ENCODE peak calls at places on chromosomes 2 and 18, in six cellular contexts. One of them, this sample, is unnamed.

GRCh38 chr2:28449489-28450395 is 46.1 kb upstream of the PLB1 start:
- DNase-seq in IMR-90: peak; percentile 46
- DNase-seq in H1: no peak
- DNase-seq in H9: no peak
- DNase-seq in trophoblast cell: no peak
- DNase-seq in mesenchymal stem cell: peak; percentile 49
- DNase-seq in this sample: no peak

GRCh38 chr2:161766334-161766733 is 142.1 kb downstream of the SLC4A10 start:
- DNase-seq in H1: no peak
- DNase-seq in trophoblast cell: no peak
- DNase-seq in mesenchymal stem cell: no peak
- DNase-seq in H9: no peak
- DNase-seq in IMR-90: no peak
- DNase-seq in this sample: no peak

GRCh38 chr2:239175181-239175580 is 225.6 kb downstream of the HDAC4 start:
- DNase-seq in H9: no peak
- DNase-seq in H1: no peak
- DNase-seq in IMR-90: no peak
- DNase-seq in trophoblast cell: no peak
- DNase-seq in mesenchymal stem cell: no peak
- DNase-seq in this sample: no peak

GRCh38 chr18:13039806-13040205 is 48.6 kb downstream of the CEP192 start:
- DNase-seq in H9: no peak
- DNase-seq in H1: no peak
- DNase-seq in mesenchymal stem cell: no peak
- DNase-seq in IMR-90: no peak
- DNase-seq in trophoblast cell: no peak
- DNase-seq in this sample: no peak

GRCh38 chr2:45786831-45787357 is 135.4 kb downstream of the PRKCE start:
- DNase-seq in H1: no peak
- DNase-seq in H9: no peak
- DNase-seq in IMR-90: peak; percentile 10
- DNase-seq in trophoblast cell: no peak
- DNase-seq in mesenchymal stem cell: peak; percentile 46
- DNase-seq in this sample: no peak

GRCh38 chr18:6044773-6045172 is 149.5 kb upstream of the TMEM200C start:
- DNase-seq in H1: no peak
- DNase-seq in mesenchymal stem cell: no peak
- DNase-seq in H9: no peak
- DNase-seq in IMR-90: peak; percentile 36
- DNase-seq in trophoblast cell: no peak
- DNase-seq in this sample: no peak

GRCh38 chr18:577606-578005 is 2.6 kb upstream of the CETN1 start:
- DNase-seq in mesenchymal stem cell: peak; percentile 6
- DNase-seq in trophoblast cell: no peak
- DNase-seq in IMR-90: no peak
- DNase-seq in H1: no peak
- DNase-seq in H9: no peak
- DNase-seq in this sample: no peak

GRCh38 chr2:229164545-229165249 is 106.4 kb downstream of the PID1 start:
- DNase-seq in IMR-90: peak; percentile 10
- DNase-seq in H9: no peak
- DNase-seq in mesenchymal stem cell: peak; percentile 19
- DNase-seq in H1: no peak
- DNase-seq in trophoblast cell: no peak
- DNase-seq in this sample: no peak

GRCh38 chr2:119292226-119292625 is 68.6 kb downstream of the STEAP3 start:
- DNase-seq in H9: no peak
- DNase-seq in H1: no peak
- DNase-seq in mesenchymal stem cell: no peak
- DNase-seq in trophoblast cell: peak; percentile 83
- DNase-seq in IMR-90: peak; percentile 15
- DNase-seq in this sample: no peak

GRCh38 chr2:96869281-96869823 is 528 bp downstream of the SEMA4C start:
- DNase-seq in H9: no peak
- DNase-seq in trophoblast cell: peak; percentile 57
- DNase-seq in IMR-90: peak; percentile 74
- DNase-seq in mesenchymal stem cell: peak; percentile 83
- DNase-seq in H1: no peak
- DNase-seq in this sample: no peak

GRCh38 chr2:196112408-196113039 is 43.9 kb upstream of the DNAH7 start:
- DNase-seq in mesenchymal stem cell: peak; percentile 56
- DNase-seq in H9: no peak
- DNase-seq in IMR-90: peak; percentile 81
- DNase-seq in trophoblast cell: no peak
- DNase-seq in H1: no peak
- DNase-seq in this sample: no peak

GRCh38 chr18:40159141-40160017 is 1795.7 kb upstream of the PIK3C3 start:
- DNase-seq in trophoblast cell: no peak
- DNase-seq in H1: no peak
- DNase-seq in mesenchymal stem cell: peak; percentile 48
- DNase-seq in H9: no peak
- DNase-seq in IMR-90: peak; percentile 40
- DNase-seq in this sample: peak; percentile 26

GRCh38 chr2:148614024-148614331 is 30.6 kb upstream of the EPC2 start:
- DNase-seq in trophoblast cell: peak; percentile 43
- DNase-seq in mesenchymal stem cell: no peak
- DNase-seq in H1: no peak
- DNase-seq in H9: peak; percentile 62
- DNase-seq in IMR-90: no peak
- DNase-seq in this sample: peak; percentile 54

GRCh38 chr2:30684996-30685395 is 122.2 kb downstream of the CAPN13 start:
- DNase-seq in H9: no peak
- DNase-seq in IMR-90: no peak
- DNase-seq in H1: no peak
- DNase-seq in trophoblast cell: no peak
- DNase-seq in mesenchymal stem cell: no peak
- DNase-seq in this sample: no peak

GRCh38 chr2:194483041-194483440 is 1174.0 kb upstream of the SLC39A10 start:
- DNase-seq in trophoblast cell: no peak
- DNase-seq in H1: no peak
- DNase-seq in IMR-90: no peak
- DNase-seq in mesenchymal stem cell: no peak
- DNase-seq in H9: no peak
- DNase-seq in this sample: no peak

GRCh38 chr2:7452110-7452851 is 535.1 kb downstream of the RNF144A start:
- DNase-seq in mesenchymal stem cell: no peak
- DNase-seq in trophoblast cell: no peak
- DNase-seq in H1: no peak
- DNase-seq in IMR-90: no peak
- DNase-seq in H9: no peak
- DNase-seq in this sample: no peak

GRCh38 chr2:207161247-207161646 is 4.5 kb downstream of the KLF7 start:
- DNase-seq in trophoblast cell: no peak
- DNase-seq in H9: no peak
- DNase-seq in IMR-90: no peak
- DNase-seq in H1: no peak
- DNase-seq in mesenchymal stem cell: no peak
- DNase-seq in this sample: no peak

GRCh38 chr2:72148391-72148974 is 821 bp upstream of the CYP26B1 start:
- DNase-seq in IMR-90: no peak
- DNase-seq in H9: peak; percentile 39
- DNase-seq in trophoblast cell: no peak
- DNase-seq in H1: no peak
- DNase-seq in mesenchymal stem cell: no peak
- DNase-seq in this sample: no peak

GRCh38 chr2:213238753-213239591 is 45.3 kb upstream of the SPAG16 start:
- DNase-seq in mesenchymal stem cell: peak; percentile 51
- DNase-seq in H9: no peak
- DNase-seq in IMR-90: peak; percentile 86
- DNase-seq in H1: no peak
- DNase-seq in trophoblast cell: peak; percentile 46
- DNase-seq in this sample: no peak

GRCh38 chr2:35251156-35251555 is 1104.4 kb upstream of the CRIM1 start:
- DNase-seq in IMR-90: no peak
- DNase-seq in H1: no peak
- DNase-seq in trophoblast cell: no peak
- DNase-seq in mesenchymal stem cell: no peak
- DNase-seq in H9: no peak
- DNase-seq in this sample: no peak

GRCh38 chr18:62196978-62197377 is 9.9 kb downstream of the RELCH start:
- DNase-seq in mesenchymal stem cell: no peak
- DNase-seq in trophoblast cell: no peak
- DNase-seq in H1: no peak
- DNase-seq in IMR-90: no peak
- DNase-seq in H9: no peak
- DNase-seq in this sample: no peak

GRCh38 chr2:22970284-22970975 is 414.5 kb upstream of the KLHL29 start:
- DNase-seq in IMR-90: no peak
- DNase-seq in H9: peak; percentile 76
- DNase-seq in trophoblast cell: no peak
- DNase-seq in H1: no peak
- DNase-seq in mesenchymal stem cell: no peak
- DNase-seq in this sample: no peak

GRCh38 chr18:21000667-21001066 is 110.9 kb downstream of the ROCK1 start:
- DNase-seq in IMR-90: peak; percentile 32
- DNase-seq in H1: no peak
- DNase-seq in H9: no peak
- DNase-seq in trophoblast cell: no peak
- DNase-seq in mesenchymal stem cell: no peak
- DNase-seq in this sample: no peak

GRCh38 chr2:119136093-119136492 is 22.5 kb downstream of the C1QL2 start:
- DNase-seq in H9: peak; percentile 79
- DNase-seq in H1: no peak
- DNase-seq in mesenchymal stem cell: no peak
- DNase-seq in trophoblast cell: no peak
- DNase-seq in IMR-90: no peak
- DNase-seq in this sample: no peak

GRCh38 chr2:88737385-88737784 is 45.9 kb downstream of the RPIA start:
- DNase-seq in IMR-90: peak; percentile 13
- DNase-seq in trophoblast cell: no peak
- DNase-seq in H9: no peak
- DNase-seq in mesenchymal stem cell: no peak
- DNase-seq in H1: no peak
- DNase-seq in this sample: no peak

GRCh38 chr2:216657086-216657855 is 24.1 kb downstream of the IGFBP2 start:
- DNase-seq in H1: no peak
- DNase-seq in H9: no peak
- DNase-seq in trophoblast cell: no peak
- DNase-seq in mesenchymal stem cell: no peak
- DNase-seq in IMR-90: no peak
- DNase-seq in this sample: no peak

DNA sequence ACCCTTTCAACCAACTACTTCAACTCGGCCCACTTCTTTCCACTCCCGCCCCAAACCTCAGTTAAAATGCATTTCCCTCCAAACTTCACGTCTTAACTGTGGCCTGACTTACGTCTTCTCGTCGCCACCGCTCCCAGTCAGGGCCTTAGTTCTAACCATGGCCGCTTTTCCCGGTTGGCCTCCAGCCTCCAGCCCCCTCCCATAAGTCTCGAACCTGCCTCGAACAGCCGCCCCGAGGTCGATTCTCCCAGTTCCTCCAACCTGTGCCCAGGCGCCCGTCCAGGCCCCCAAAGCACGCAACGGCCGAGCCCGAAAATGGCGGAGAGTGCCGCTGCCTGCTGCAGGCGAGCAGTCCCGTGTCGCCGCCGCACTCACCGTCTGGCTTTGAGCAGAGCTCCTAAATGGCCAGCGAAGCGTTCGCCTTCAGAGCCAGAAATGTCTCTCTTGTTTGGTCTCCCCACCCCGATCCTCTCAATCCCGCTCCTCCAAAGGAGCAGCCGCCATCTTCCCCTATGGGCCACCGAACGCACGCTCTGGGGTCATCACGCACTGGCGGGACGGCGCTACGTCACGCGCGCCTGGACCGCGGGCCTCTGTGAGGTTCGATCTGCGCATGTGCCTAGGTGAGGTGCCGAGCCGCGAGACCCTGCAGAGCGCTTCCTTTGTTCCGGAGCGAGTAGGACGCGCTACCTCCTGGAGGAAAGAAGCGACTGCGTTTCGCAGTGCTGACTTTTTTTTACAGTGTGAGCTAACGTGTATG is at the start of gene WDR33:
- DNase-seq in H1: peak; percentile 85
- DNase-seq in H9: peak; percentile 96
- DNase-seq in trophoblast cell: peak; percentile 95
- DNase-seq in mesenchymal stem cell: peak; percentile 86
- DNase-seq in IMR-90: peak; percentile 84
- DNase-seq in this sample: peak; percentile 84
- H3K4ac ChIP-seq in H1: peak within 1 kb of the TSS; percentile 98
- H3K4ac ChIP-seq in H9: no peak within 1 kb of the TSS
- H3K4ac ChIP-seq in trophoblast cell: peak within 1 kb of the TSS; percentile 84
- H3K4ac ChIP-seq in mesenchymal stem cell: peak within 1 kb of the TSS; percentile 91
- H3K4ac ChIP-seq in IMR-90: peak within 1 kb of the TSS; percentile 95
- H3K4ac ChIP-seq in this sample: no peak within 1 kb of the TSS

GRCh38 chr2:172253190-172254052 is 150.7 kb upstream of the DLX2 start:
- DNase-seq in H9: no peak
- DNase-seq in IMR-90: peak; percentile 100
- DNase-seq in trophoblast cell: peak; percentile 100
- DNase-seq in H1: no peak
- DNase-seq in mesenchymal stem cell: peak; percentile 100
- DNase-seq in this sample: no peak
- H3K4me2 ChIP-seq in H9: no peak overlapping the region
- H3K4me2 ChIP-seq in IMR-90: peak overlapping the region; percentile 2
- H3K4me2 ChIP-seq in trophoblast cell: no peak overlapping the region
- H3K4me2 ChIP-seq in H1: no peak overlapping the region
- H3K4me2 ChIP-seq in mesenchymal stem cell: no peak overlapping the region
- H3K4me2 ChIP-seq in this sample: no peak overlapping the region

GRCh38 chr2:20247084-20247483 is 22.2 kb upstream of the SDC1 start:
- DNase-seq in H1: no peak
- DNase-seq in IMR-90: no peak
- DNase-seq in trophoblast cell: no peak
- DNase-seq in mesenchymal stem cell: no peak
- DNase-seq in H9: no peak
- DNase-seq in this sample: no peak

GRCh38 chr2:20254731-20255130 is 29.8 kb upstream of the SDC1 start:
- DNase-seq in H9: no peak
- DNase-seq in H1: no peak
- DNase-seq in mesenchymal stem cell: no peak
- DNase-seq in trophoblast cell: peak; percentile 51
- DNase-seq in IMR-90: no peak
- DNase-seq in this sample: no peak

GRCh38 chr2:20250436-20250835 is 25.5 kb upstream of the SDC1 start:
- DNase-seq in H9: no peak
- DNase-seq in trophoblast cell: no peak
- DNase-seq in H1: no peak
- DNase-seq in IMR-90: no peak
- DNase-seq in mesenchymal stem cell: no peak
- DNase-seq in this sample: no peak

DNA sequence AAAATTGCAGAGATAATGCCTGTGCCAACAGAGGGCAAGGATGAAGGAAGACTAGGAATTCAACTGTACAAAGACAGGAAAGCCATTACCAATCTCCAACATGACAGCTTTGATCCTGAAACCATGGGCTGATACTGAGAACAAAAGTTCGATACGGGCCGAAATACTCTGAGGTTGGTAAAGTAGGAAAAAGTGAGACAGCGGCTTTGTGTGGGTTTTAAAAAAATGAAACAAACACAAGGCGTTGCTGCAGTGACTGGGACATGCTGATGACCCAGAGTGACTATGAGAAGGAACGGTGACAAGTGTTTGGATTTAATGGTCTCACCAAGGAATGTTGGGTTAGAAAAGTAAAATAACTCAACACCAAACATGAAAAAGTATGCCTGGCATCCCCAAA is 24.2 kb upstream of the SDC1 start:
- DNase-seq in IMR-90: no peak
- DNase-seq in mesenchymal stem cell: no peak
- DNase-seq in H1: no peak
- DNase-seq in trophoblast cell: no peak
- DNase-seq in H9: no peak
- DNase-seq in this sample: no peak
- H3K14ac ChIP-seq in IMR-90: no peak overlapping the region
- H3K14ac ChIP-seq in mesenchymal stem cell: no peak overlapping the region
- H3K14ac ChIP-seq in H1: no peak overlapping the region
- H3K14ac ChIP-seq in trophoblast cell: no peak overlapping the region
- H3K14ac ChIP-seq in H9: no peak overlapping the region
- H3K14ac ChIP-seq in this sample: no peak overlapping the region

GRCh38 chr2:202032841-202033316 is 776 bp upstream of the FZD7 start:
- DNase-seq in trophoblast cell: no peak
- DNase-seq in mesenchymal stem cell: peak; percentile 80
- DNase-seq in H9: peak; percentile 67
- DNase-seq in H1: no peak
- DNase-seq in IMR-90: peak; percentile 51
- DNase-seq in this sample: peak; percentile 77
- H3K4ac ChIP-seq in trophoblast cell: peak overlapping the region; percentile 32
- H3K4ac ChIP-seq in mesenchymal stem cell: peak overlapping the region; percentile 92
- H3K4ac ChIP-seq in H9: peak overlapping the region; percentile 62
- H3K4ac ChIP-seq in H1: peak overlapping the region; percentile 87
- H3K4ac ChIP-seq in IMR-90: peak overlapping the region; percentile 89
- H3K4ac ChIP-seq in this sample: no peak overlapping the region